ENCODE peak calls at places on chromosomes 7 and 10, in five cellular contexts. Z, T, K, N and X are unnamed samples.
A peak's percentile ranks its signal among the peaks of the same experiment; 100 is the strongest.

GRCh38 chr10:3255616-3256015 is 83.0 kb upstream of the PITRM1 start:
- DNase-seq in N (no peak), T (no peak), Z (no peak), K (no peak), X (no peak)

GRCh38 chr7:1251796-1252542 is 19.3 kb downstream of the UNCX start:
- DNase-seq in N (no peak), T (no peak), Z (no peak), K (no peak), X (no peak)

GRCh38 chr10:12181065-12181775 is 14.5 kb downstream of the NUDT5 start:
- DNase-seq in K (no peak), Z (no peak), T (no peak), N (no peak), X (no peak)

GRCh38 chr7:66355762-66356161 is 150.6 kb downstream of the TPST1 start:
- DNase-seq in Z (no peak), K (no peak), N (no peak), T (no peak), X (no peak)

GRCh38 chr7:121795736-121796135 is 77.2 kb upstream of the PTPRZ1 start:
- DNase-seq in Z (no peak), K (no peak), N (no peak), T (no peak), X (no peak)

GRCh38 chr10:90321132-90321816 is 536.6 kb downstream of the HTR7 start:
- DNase-seq in K (no peak), T (no peak), Z (peak; percentile 71), N (no peak), X (no peak)

GRCh38 chr10:815338-816104 is 116.0 kb downstream of the LARP4B start:
- DNase-seq in Z (no peak), N (no peak), K (no peak), T (no peak), X (peak; percentile 44)

GRCh38 chr10:22251751-22252285 is 34.0 kb upstream of the EBLN1 start:
- DNase-seq in K (peak; percentile 55), Z (no peak), N (peak; percentile 43), T (peak; percentile 50), X (peak; percentile 57)

GRCh38 chr7:153509763-153510162 is 542.4 kb upstream of the DPP6 start:
- DNase-seq in N (no peak), Z (no peak), T (no peak), K (no peak), X (no peak)

GRCh38 chr7:72080349-72080766 is 331.8 kb downstream of the CALN1 start:
- DNase-seq in Z (no peak), N (no peak), K (no peak), T (no peak), X (no peak)

GRCh38 chr7:125136755-125137547 is 207.3 kb upstream of the POT1 start:
- DNase-seq in N (no peak), T (no peak), K (peak; percentile 82), Z (peak; percentile 7), X (no peak)

GRCh38 chr7:91457208-91457607 is 193.0 kb downstream of the FZD1 start:
- DNase-seq in Z (no peak), N (no peak), K (no peak), T (no peak), X (no peak)

GRCh38 chr7:151607464-151607867 is 87.8 kb upstream of the RHEB start:
- DNase-seq in K (peak; percentile 47), Z (peak; percentile 51), T (no peak), N (no peak), X (no peak)

GRCh38 chr10:29949411-29950011 is 109.9 kb downstream of the JCAD start:
- DNase-seq in Z (peak; percentile 98), T (no peak), K (peak; percentile 95), N (no peak), X (no peak)

GRCh38 chr10:127492607-127493250 is 56.4 kb upstream of the NPS start:
- DNase-seq in N (peak; percentile 73), Z (no peak), T (no peak), K (no peak), X (peak; percentile 49)

GRCh38 chr10:26860026-26860541 is 674 bp downstream of the ABI1 start:
- DNase-seq in Z (peak; percentile 65), T (peak; percentile 39), K (peak; percentile 84), N (peak; percentile 44), X (peak; percentile 65)

GRCh38 chr10:32139223-32140073 is 83.2 kb upstream of the KIF5B start:
- DNase-seq in K (peak; percentile 95), T (peak; percentile 21), N (peak; percentile 96), Z (peak; percentile 94), X (peak; percentile 99)

GRCh38 chr7:84384417-84384816 is 189.8 kb upstream of the SEMA3A start:
- DNase-seq in N (no peak), T (no peak), K (peak; percentile 18), Z (peak; percentile 46), X (no peak)

GRCh38 chr7:158811461-158811860 is 17.8 kb downstream of the ESYT2 start:
- DNase-seq in N (no peak), Z (peak; percentile 63), K (peak; percentile 85), T (no peak), X (peak; percentile 26)

GRCh38 chr7:157233677-157234076 is 95.0 kb downstream of the UBE3C start:
- DNase-seq in K (no peak), Z (peak; percentile 12), N (no peak), T (no peak), X (no peak)

GRCh38 chr7:87474533-87475358 is 734 bp downstream of the ABCB4 start:
- DNase-seq in K (peak; percentile 57), Z (no peak), T (no peak), N (no peak), X (no peak)

GRCh38 chr10:5546891-5547683 is 22.3 kb downstream of the CALML3 start:
- DNase-seq in N (no peak), T (no peak), Z (peak; percentile 67), K (peak; percentile 57), X (no peak)
- H3K79me1 ChIP-seq in N (no peaks in the 10 kb centered on the region), T (no peaks in the 10 kb centered on the region), Z (peaks cover 20% of the 10 kb centered on the region), K (no peaks in the 10 kb centered on the region), X (no peaks in the 10 kb centered on the region)

DNA sequence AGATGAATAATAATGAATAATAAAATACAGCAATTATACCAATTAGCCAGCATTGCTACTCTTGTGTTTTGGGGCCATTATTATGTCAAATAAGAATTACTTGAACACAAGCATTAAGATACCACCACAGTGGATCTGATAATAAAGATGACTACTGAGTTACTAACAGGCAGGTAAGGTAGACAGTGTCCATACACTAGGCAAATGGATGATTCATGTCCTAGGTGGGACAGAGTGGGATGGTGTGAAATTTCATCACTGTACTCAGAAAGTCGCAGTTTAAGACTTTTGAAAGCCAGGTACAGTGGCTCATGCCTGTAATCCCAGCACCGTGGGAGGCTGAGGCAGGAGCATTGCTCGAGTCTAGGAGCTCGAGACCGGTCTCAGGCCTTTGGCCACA is 8.7 kb upstream of the UNC5B start:
- DNase-seq in K (no peak), T (no peak), N (no peak), Z (no peak), X (no peak)
- H3K79me1 ChIP-seq in K (no peaks in the 10 kb centered on the region), T (no peaks in the 10 kb centered on the region), N (no peaks in the 10 kb centered on the region), Z (no peaks in the 10 kb centered on the region), X (no peaks in the 10 kb centered on the region)

GRCh38 chr10:78082636-78083035 is 49.0 kb downstream of the RPS24 start:
- DNase-seq in T (no peak), N (no peak), Z (no peak), K (no peak), X (no peak)
- H3K79me1 ChIP-seq in T (no peaks in the 10 kb centered on the region), N (no peaks in the 10 kb centered on the region), Z (no peaks in the 10 kb centered on the region), K (no peaks in the 10 kb centered on the region), X (no peaks in the 10 kb centered on the region)

GRCh38 chr10:47405829-47406547 is 21.9 kb upstream of the ZNF488 start:
- DNase-seq in N (no peak), Z (no peak), T (no peak), K (no peak), X (no peak)
- H3K79me1 ChIP-seq in N (no peaks in the 10 kb centered on the region), Z (no peaks in the 10 kb centered on the region), T (no peaks in the 10 kb centered on the region), K (no peaks in the 10 kb centered on the region), X (no peaks in the 10 kb centered on the region)

GRCh38 chr10:77510695-77511094 is 126.9 kb downstream of the KCNMA1 start:
- DNase-seq in K (no peak), T (no peak), N (no peak), Z (no peak), X (no peak)
- H3K79me1 ChIP-seq in K (peaks cover 18% of the 10 kb centered on the region), T (no peaks in the 10 kb centered on the region), N (no peaks in the 10 kb centered on the region), Z (peaks cover 44% of the 10 kb centered on the region), X (no peaks in the 10 kb centered on the region)

DNA sequence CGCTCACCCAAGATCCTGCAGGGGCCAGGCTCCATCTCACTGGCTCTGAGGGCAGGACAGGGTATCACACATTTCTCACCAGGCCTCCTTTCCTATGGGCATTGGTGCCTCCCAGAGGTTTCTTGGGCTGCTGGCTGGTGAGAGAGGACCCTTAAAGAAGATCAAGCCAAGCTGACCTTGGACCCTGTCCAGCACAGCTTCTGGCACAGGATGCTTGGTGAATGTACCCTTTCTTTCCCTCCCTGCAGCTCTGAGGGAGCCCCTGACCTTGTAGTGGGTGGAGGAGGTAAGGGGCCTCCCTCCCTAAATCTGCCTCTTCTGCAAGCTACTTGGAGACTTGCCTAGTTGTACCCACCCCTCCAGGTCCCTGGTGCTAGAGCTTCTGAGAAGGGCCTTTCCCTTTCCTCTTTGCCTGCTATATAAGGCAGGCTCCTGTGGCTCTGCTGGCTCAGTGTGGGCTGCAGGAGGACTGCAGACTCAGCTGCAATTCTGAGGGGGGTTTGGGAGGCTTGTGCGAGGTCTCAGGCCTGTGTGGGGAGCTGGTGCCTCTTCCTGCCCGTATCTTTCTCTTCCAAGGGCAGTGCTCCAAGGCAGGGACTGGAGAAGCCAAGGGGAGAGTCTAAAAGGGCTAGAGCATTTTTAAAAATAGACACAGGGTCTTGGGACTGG is 11.8 kb upstream of the TRIM8 start:
- DNase-seq in N (no peak), Z (peak; percentile 52), T (no peak), K (peak; percentile 72), X (no peak)
- H3K79me1 ChIP-seq in N (no peaks in the 10 kb centered on the region), Z (peaks cover 61% of the 10 kb centered on the region), T (no peaks in the 10 kb centered on the region), K (peaks cover 8% of the 10 kb centered on the region), X (no peaks in the 10 kb centered on the region)

DNA sequence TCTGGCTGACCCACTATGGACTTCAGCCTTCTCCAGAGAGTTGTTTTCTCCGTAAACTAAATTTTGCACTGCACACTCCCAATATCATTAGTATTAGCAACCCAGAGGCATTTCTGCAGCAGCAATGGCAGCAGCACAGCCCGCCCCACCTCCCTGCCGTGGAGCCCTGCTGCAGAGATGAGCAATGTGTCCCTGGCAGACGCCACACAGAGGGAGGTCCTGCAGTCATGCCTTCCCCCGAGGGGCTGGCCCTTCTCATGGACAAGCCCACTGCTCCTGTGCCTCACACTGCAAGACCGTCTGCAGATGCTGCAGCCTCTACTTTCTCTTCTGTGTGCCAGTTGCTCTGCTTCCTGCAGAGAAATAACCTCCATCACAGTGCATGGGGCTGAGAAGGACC is 393.4 kb upstream of the MKI67 start:
- DNase-seq in K (no peak), N (no peak), Z (no peak), T (no peak), X (no peak)
- H3K79me1 ChIP-seq in K (no peaks in the 10 kb centered on the region), N (no peaks in the 10 kb centered on the region), Z (no peaks in the 10 kb centered on the region), T (no peaks in the 10 kb centered on the region), X (no peaks in the 10 kb centered on the region)

GRCh38 chr10:132400041-132400546 is 3.1 kb downstream of the PWWP2B start:
- DNase-seq in K (no peak), Z (no peak), T (no peak), N (no peak), X (no peak)
- H3K79me1 ChIP-seq in K (peaks cover 51% of the 10 kb centered on the region), Z (peaks cover 25% of the 10 kb centered on the region), T (peaks cover 1% of the 10 kb centered on the region), N (no peaks in the 10 kb centered on the region), X (peaks cover 5% of the 10 kb centered on the region)